ENCODE peak calls at places on chromosome 21, in five cellular contexts. One of them, this sample, is unnamed.

GRCh38 chr21:41861987-41862386 is 17.2 kb downstream of the PRDM15 start:
- DNase-seq in SK-N-SH: no peak
- DNase-seq in HepG2: no peak
- DNase-seq in H1: peak
- DNase-seq in GM12878: no peak
- DNase-seq in this sample: no peak

GRCh38 chr21:43575466-43575841 is 83.8 kb downstream of the HSF2BP start:
- DNase-seq in GM12878: no peak
- DNase-seq in H1: no peak
- DNase-seq in HepG2: no peak
- DNase-seq in SK-N-SH: no peak
- DNase-seq in this sample: no peak

GRCh38 chr21:18914570-18914969 is 511.0 kb upstream of the TMPRSS15 start:
- DNase-seq in GM12878: no peak
- DNase-seq in HepG2: no peak
- DNase-seq in H1: no peak
- DNase-seq in SK-N-SH: no peak
- DNase-seq in this sample: no peak

GRCh38 chr21:41977034-41977950 is 23.5 kb upstream of the C2CD2 start:
- DNase-seq in SK-N-SH: no peak
- DNase-seq in H1: no peak
- DNase-seq in HepG2: no peak
- DNase-seq in GM12878: no peak
- DNase-seq in this sample: no peak

GRCh38 chr21:28832013-28832714 is 160.5 kb downstream of the LTN1 start:
- DNase-seq in GM12878: no peak
- DNase-seq in SK-N-SH: no peak
- DNase-seq in H1: no peak
- DNase-seq in HepG2: peak
- DNase-seq in this sample: no peak

GRCh38 chr21:15034126-15034848 is 30.5 kb downstream of the NRIP1 start:
- DNase-seq in SK-N-SH: no peak
- DNase-seq in HepG2: no peak
- DNase-seq in H1: no peak
- DNase-seq in GM12878: no peak
- DNase-seq in this sample: no peak

GRCh38 chr21:25790122-25790951 is 55.6 kb downstream of the GABPA start:
- DNase-seq in SK-N-SH: peak
- DNase-seq in H1: no peak
- DNase-seq in HepG2: peak
- DNase-seq in GM12878: no peak
- DNase-seq in this sample: no peak

GRCh38 chr21:29939859-29940245 is at the start of gene GRIK1:
- DNase-seq in H1: no peak
- DNase-seq in GM12878: no peak
- DNase-seq in HepG2: no peak
- DNase-seq in SK-N-SH: no peak
- DNase-seq in this sample: peak

GRCh38 chr21:33441489-33442477 is 38.0 kb downstream of the TMEM50B start:
- DNase-seq in SK-N-SH: no peak
- DNase-seq in GM12878: peak
- DNase-seq in HepG2: no peak
- DNase-seq in H1: no peak
- DNase-seq in this sample: no peak

GRCh38 chr21:38699048-38699447 is 106.7 kb upstream of the ETS2 start:
- DNase-seq in SK-N-SH: no peak
- DNase-seq in GM12878: no peak
- DNase-seq in HepG2: peak
- DNase-seq in H1: no peak
- DNase-seq in this sample: peak

GRCh38 chr21:38696617-38697016 is 109.1 kb upstream of the ETS2 start:
- DNase-seq in HepG2: no peak
- DNase-seq in SK-N-SH: no peak
- DNase-seq in GM12878: no peak
- DNase-seq in H1: no peak
- DNase-seq in this sample: no peak

GRCh38 chr21:38702196-38702595 is 103.5 kb upstream of the ETS2 start:
- DNase-seq in SK-N-SH: no peak
- DNase-seq in HepG2: no peak
- DNase-seq in H1: no peak
- DNase-seq in GM12878: no peak
- DNase-seq in this sample: no peak
- TF ChIP-seq JUND in SK-N-SH: no peak
- TF ChIP-seq JUND in HepG2: no peak
- TF ChIP-seq JUND in H1: no peak
- TF ChIP-seq JUND in GM12878: no peak
- TF ChIP-seq JUND in this sample: no peak

GRCh38 chr21:45559216-45560105 is 17.2 kb upstream of the SLC19A1 start:
- DNase-seq in HepG2: no peak
- DNase-seq in SK-N-SH: no peak
- DNase-seq in H1: no peak
- DNase-seq in GM12878: no peak
- DNase-seq in this sample: no peak
- TF ChIP-seq TAF1 in HepG2: no peak
- TF ChIP-seq TAF1 in SK-N-SH: no peak
- TF ChIP-seq TAF1 in H1: no peak
- TF ChIP-seq TAF1 in GM12878: no peak
- TF ChIP-seq TAF1 in this sample: no peak

GRCh38 chr21:32184485-32184884 is 94.4 kb downstream of the MIS18A start:
- DNase-seq in H1: no peak
- DNase-seq in HepG2: no peak
- DNase-seq in SK-N-SH: no peak
- DNase-seq in GM12878: no peak
- DNase-seq in this sample: no peak
- TF ChIP-seq JUND in H1: no peak
- TF ChIP-seq JUND in HepG2: no peak
- TF ChIP-seq JUND in SK-N-SH: no peak
- TF ChIP-seq JUND in GM12878: no peak
- TF ChIP-seq JUND in this sample: no peak

GRCh38 chr21:45004059-45004422 is 64.2 kb downstream of the SLX9 start:
- DNase-seq in GM12878: no peak
- DNase-seq in HepG2: no peak
- DNase-seq in H1: no peak
- DNase-seq in SK-N-SH: no peak
- DNase-seq in this sample: no peak
- TF ChIP-seq TAF1 in GM12878: no peak
- TF ChIP-seq TAF1 in HepG2: no peak
- TF ChIP-seq TAF1 in H1: no peak
- TF ChIP-seq TAF1 in SK-N-SH: no peak
- TF ChIP-seq TAF1 in this sample: no peak

This sample was measured in K562.